ENCODE peak calls at places on chromosomes 12 and 14, in ten cellular contexts. S is upper lobe of right lung; U is activated CD4-positive, alpha-beta T cell treated with anti-CD3 and anti-CD28 coated beads for 4 hours; K is T-helper 9 cell; T is stimulated activated CD8-positive, alpha-beta memory T cell treated with anti-CD3 and anti-CD28 coated beads, Interleukin-7, amount 100 ng/mL, for 4 hours; E is tibial artery; Z is fibroblast of the aortic adventitia; P is activated T-helper 1 cell treated with anti-CD3 and anti-CD28 coated beads, Interleukin-2, amount 50 U/mL, for 16 hours; B is Right ventricle myocardium inferior; I is IMR-90. V is an unnamed sample.

GRCh38 chr12:126582231-126582630 is 1517.0 kb downstream of the AACS start:
- DNase-seq in S (no peak), U (no peak), K (no peak), T (no peak), E (no peak), Z (peak), P (no peak), B (no peak), I (no peak), V (no peak)

GRCh38 chr14:100580316-100581227 is 6.6 kb downstream of the BEGAIN start:
- DNase-seq in S (peak), U (no peak), K (no peak), T (no peak), E (peak), Z (no peak), P (no peak), B (peak), I (no peak), V (no peak)

GRCh38 chr12:6233121-6233971 is 33.1 kb downstream of the CD9 start:
- DNase-seq in S (peak), U (no peak), K (no peak), T (no peak), E (peak), Z (no peak), P (no peak), B (no peak), I (no peak), V (no peak)

GRCh38 chr14:37591941-37592287 is 3.1 kb downstream of the FOXA1 start:
- DNase-seq in S (peak), U (no peak), K (no peak), T (no peak), E (no peak), Z (no peak), P (no peak), B (no peak), I (no peak), V (no peak)

GRCh38 chr12:19779393-19780056 is 340.2 kb downstream of the AEBP2 start:
- DNase-seq in S (no peak), U (no peak), K (no peak), T (no peak), E (peak), Z (peak), P (no peak), B (no peak), I (no peak), V (no peak)

GRCh38 chr14:104563742-104564615 is 15.6 kb upstream of the C14orf180 start:
- DNase-seq in S (peak), U (peak), K (peak), T (peak), E (no peak), Z (peak), P (peak), B (peak), I (peak), V (peak)

GRCh38 chr14:24389266-24389855 is 9.4 kb upstream of the NYNRIN start:
- DNase-seq in S (no peak), U (no peak), K (no peak), T (no peak), E (no peak), Z (peak), P (no peak), B (no peak), I (peak), V (no peak)

GRCh38 chr14:84482256-84483071 is 1047.5 kb upstream of the FLRT2 start:
- DNase-seq in S (no peak), U (no peak), K (no peak), T (no peak), E (no peak), Z (peak), P (no peak), B (no peak), I (peak), V (no peak)

GRCh38 chr12:69779928-69780327 is 41.3 kb downstream of the RAB3IP start:
- DNase-seq in S (no peak), U (no peak), K (no peak), T (no peak), E (no peak), Z (peak), P (no peak), B (no peak), I (peak), V (peak)

GRCh38 chr12:78149459-78149858 is 318.8 kb downstream of the NAV3 start:
- DNase-seq in S (no peak), U (no peak), K (no peak), T (no peak), E (no peak), Z (peak), P (no peak), B (no peak), I (no peak), V (no peak)

GRCh38 chr14:73785834-73786631 is 65.6 kb upstream of the PTGR2 start:
- DNase-seq in S (peak), U (peak), K (peak), T (peak), E (peak), Z (peak), P (peak), B (peak), I (peak), V (peak)

GRCh38 chr12:69671597-69671996 is 27.5 kb downstream of the BEST3 start:
- DNase-seq in S (no peak), U (no peak), K (no peak), T (no peak), E (no peak), Z (no peak), P (no peak), B (no peak), I (no peak), V (no peak)

GRCh38 chr14:70425349-70425748 is 8.5 kb upstream of the SYNJ2BP start:
- DNase-seq in S (no peak), U (no peak), K (no peak), T (no peak), E (no peak), Z (no peak), P (no peak), B (no peak), I (no peak), V (no peak)

GRCh38 chr14:72643317-72643801 is 250.5 kb downstream of the DPF3 start:
- DNase-seq in S (no peak), U (no peak), K (no peak), T (no peak), E (no peak), Z (peak), P (no peak), B (no peak), I (peak), V (peak)

V was measured in foreskin melanocyte.